ENCODE peak calls at places on chromosomes 13 and 19, in eight cellular contexts. S is GM12878, F is GM12865, O is neural crest cell, R is mammary epithelial cell, D is vagina, K is WTC11, E is uterus. P is an unnamed sample.
A peak's percentile ranks its signal among the peaks of the same experiment; 100 is the strongest.

GRCh38 chr13:44317752-44318550 is 55.7 kb upstream of the SERP2 start:
- DNase-seq in F (no peak), S (no peak), E (no peak), R (peak; percentile 24), K (no peak), D (no peak), O (no peak), P (no peak)

GRCh38 chr13:110592670-110593069 is 22.7 kb upstream of the NAXD start:
- DNase-seq in S (no peak), E (no peak), D (no peak), K (no peak), O (no peak), F (no peak), R (no peak), P (no peak)

GRCh38 chr13:113001251-113002140 is 32.5 kb downstream of the MCF2L start:
- DNase-seq in S (no peak), R (no peak), E (no peak), D (no peak), K (no peak), F (no peak), O (peak; percentile 65), P (no peak)

GRCh38 chr13:76500894-76501293 is 385.3 kb downstream of the KCTD12 start:
- DNase-seq in F (no peak), D (no peak), S (no peak), E (no peak), O (no peak), R (no peak), K (no peak), P (no peak)

GRCh38 chr13:99968521-99969367 is 2.8 kb downstream of the ZIC5 start:
- DNase-seq in E (no peak), D (no peak), K (peak; percentile 45), F (no peak), O (no peak), S (no peak), R (no peak), P (no peak)

GRCh38 chr19:2798733-2799132 is 13.4 kb downstream of the THOP1 start:
- DNase-seq in O (no peak), D (no peak), R (no peak), K (no peak), F (no peak), E (no peak), S (no peak), P (no peak)

GRCh38 chr13:26498524-26499208 is 58.8 kb upstream of the WASF3 start:
- DNase-seq in R (no peak), D (no peak), E (no peak), K (no peak), F (no peak), O (no peak), S (no peak), P (no peak)

GRCh38 chr13:29996316-29996715 is 145.9 kb upstream of the UBL3 start:
- DNase-seq in R (no peak), D (no peak), E (no peak), S (no peak), K (no peak), O (no peak), F (no peak), P (no peak)

GRCh38 chr13:113820813-113821651 is 42.8 kb downstream of the GAS6 start:
- DNase-seq in F (no peak), R (peak; percentile 97), O (no peak), K (no peak), S (no peak), D (no peak), E (peak; percentile 94), P (no peak)

GRCh38 chr19:15112385-15112784 is 5.2 kb downstream of the SYDE1 start:
- DNase-seq in E (no peak), S (no peak), K (peak; percentile 32), R (peak; percentile 47), F (no peak), O (no peak), D (no peak), P (no peak)

GRCh38 chr19:1569997-1570396 is 1.9 kb upstream of the MEX3D start:
- DNase-seq in S (no peak), R (no peak), O (no peak), F (no peak), E (no peak), D (no peak), K (no peak), P (no peak)

GRCh38 chr19:1571358-1571757 is 3.2 kb upstream of the MEX3D start:
- DNase-seq in D (no peak), F (no peak), S (no peak), O (no peak), K (no peak), R (no peak), E (no peak), P (no peak)

GRCh38 chr19:1568320-1569019 is at the start of gene MEX3D:
- DNase-seq in E (peak; percentile 67), R (peak; percentile 68), D (no peak), S (no peak), O (peak; percentile 57), F (peak; percentile 86), K (peak; percentile 67), P (no peak)

GRCh38 chr19:1572795-1573194 is 4.7 kb upstream of the MEX3D start:
- DNase-seq in F (no peak), O (no peak), D (no peak), R (no peak), K (no peak), S (no peak), E (no peak), P (no peak)

GRCh38 chr19:1570836-1571235 is 2.7 kb upstream of the MEX3D start:
- DNase-seq in D (no peak), O (no peak), F (no peak), S (no peak), E (no peak), K (no peak), R (no peak), P (no peak)
- TF ChIP-seq CTCF in D (no peak), O (no peak), F (no peak), S (no peak), E (no peak), K (no peak), R (no peak), P (no peak)

DNA sequence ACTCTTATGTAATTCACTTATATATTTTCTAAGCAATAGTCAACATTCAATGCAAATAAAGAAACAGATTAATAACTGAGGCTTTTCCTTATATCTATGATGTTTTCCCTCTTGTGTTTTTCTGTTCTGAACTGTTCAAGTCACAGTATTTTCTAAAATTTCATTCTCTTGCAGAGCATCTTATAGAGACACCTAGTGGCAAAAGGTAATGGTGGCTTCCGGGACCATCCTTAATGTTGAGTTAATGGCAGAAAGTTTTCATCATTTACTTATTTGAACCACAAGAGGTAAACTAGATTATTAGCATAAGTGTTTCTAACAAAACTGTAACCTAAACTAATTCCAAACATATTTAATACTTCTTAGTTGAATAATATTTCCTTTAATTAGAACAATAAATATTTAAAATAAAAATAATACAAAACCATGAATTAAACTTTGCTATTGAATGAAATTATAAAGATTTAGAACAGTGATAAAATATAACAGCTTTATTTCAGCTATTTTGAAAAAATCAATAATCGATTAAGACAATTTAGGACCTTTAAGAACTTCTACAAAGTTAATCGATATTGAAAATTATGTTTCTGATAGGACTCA is 1.7 kb upstream of the SLITRK5 start:
- DNase-seq in R (no peak), O (no peak), D (no peak), K (no peak), F (peak; percentile 30), S (no peak), E (no peak), P (no peak)
- TF ChIP-seq CTCF in R (peak; percentile 77), O (peak; percentile 81), D (no peak), K (peak; percentile 24), F (peak; percentile 38), S (peak; percentile 61), E (no peak), P (peak; percentile 11)

GRCh38 chr13:91946498-91947070 is 548.2 kb downstream of the GPC5 start:
- DNase-seq in D (no peak), S (no peak), R (peak; percentile 0), K (no peak), O (peak; percentile 2), F (peak; percentile 23), E (no peak), P (no peak)
- TF ChIP-seq CTCF in D (no peak), S (peak; percentile 39), R (peak; percentile 59), K (peak; percentile 37), O (peak; percentile 74), F (peak; percentile 34), E (no peak), P (no peak)

GRCh38 chr13:51221674-51222509 is at the start of gene FAM124A:
- DNase-seq in F (peak; percentile 46), O (no peak), E (peak; percentile 26), K (peak; percentile 61), S (no peak), R (no peak), D (no peak), P (no peak)
- TF ChIP-seq CTCF in F (peak; percentile 26), O (peak; percentile 52), E (peak; percentile 51), K (no peak), S (peak; percentile 15), R (peak; percentile 20), D (no peak), P (no peak)

P was measured in CD14-positive monocyte.